ENCODE peak calls at places on chromosome 18, in five cellular contexts. G, T, E, O and P are unnamed samples.
A peak's percentile ranks its signal among the peaks of the same experiment; 100 is the strongest.

GRCh38 chr18:61616111-61616610 is 276.6 kb downstream of the RNF152 start:
- DNase-seq in T (no peak), G (no peak), O (no peak), E (no peak), P (no peak)

GRCh38 chr18:41761329-41762028 is 193.6 kb upstream of the PIK3C3 start:
- DNase-seq in G (no peak), T (no peak), O (no peak), E (no peak), P (no peak)

GRCh38 chr18:13218376-13219011 is at the start of gene LDLRAD4:
- DNase-seq in G (peak; percentile 60), T (peak; percentile 30), O (peak; percentile 46), E (no peak), P (no peak)

GRCh38 chr18:55309249-55309648 is 278.7 kb downstream of the TCF4 start:
- DNase-seq in G (no peak), E (no peak), T (no peak), O (no peak), P (no peak)

GRCh38 chr18:14978962-14979535 is 231.1 kb downstream of the ANKRD30B start:
- DNase-seq in G (peak; percentile 6), O (no peak), E (no peak), T (no peak), P (no peak)

GRCh38 chr18:75109001-75109400 is 99.9 kb downstream of the PTGR3 start:
- DNase-seq in G (no peak), O (no peak), T (no peak), E (no peak), P (peak; percentile 85)

GRCh38 chr18:50870138-50870845 is 8.6 kb upstream of the ME2 start:
- DNase-seq in G (no peak), O (no peak), T (no peak), E (no peak), P (no peak)

GRCh38 chr18:50647237-50647636 is 87.3 kb downstream of the MAPK4 start:
- DNase-seq in T (no peak), E (no peak), G (no peak), O (no peak), P (no peak)

GRCh38 chr18:26546170-26546874 is 2.0 kb downstream of the KCTD1 start:
- DNase-seq in G (no peak), E (no peak), T (no peak), O (no peak), P (no peak)

GRCh38 chr18:54873884-54874255 is 45.6 kb downstream of the RAB27B start:
- DNase-seq in E (no peak), O (no peak), G (peak; percentile 70), T (no peak), P (no peak)

GRCh38 chr18:58962331-58962730 is 97.7 kb downstream of the ZNF532 start:
- DNase-seq in O (no peak), E (no peak), T (no peak), G (no peak), P (no peak)

GRCh38 chr18:8260319-8260718 is 348.9 kb upstream of the RAB12 start:
- DNase-seq in O (no peak), T (no peak), E (no peak), G (peak; percentile 41), P (no peak)

GRCh38 chr18:24611075-24611474 is 150.6 kb downstream of the HRH4 start:
- DNase-seq in O (no peak), E (no peak), T (no peak), G (peak; percentile 17), P (no peak)

GRCh38 chr18:23833714-23834113 is 144.5 kb downstream of the LAMA3 start:
- DNase-seq in T (no peak), E (no peak), G (no peak), O (no peak), P (no peak)

GRCh38 chr18:1014496-1014895 is 109.8 kb downstream of the ADCYAP1 start:
- DNase-seq in E (no peak), G (peak; percentile 57), O (no peak), T (peak; percentile 67), P (no peak)